ENCODE peak calls at places on chromosomes 3 and 15, in four cellular contexts. I is K562, W is WTC11, N is HepG2. Q is an unnamed sample.

GRCh38 chr3:112308151-112308911 is 14.3 kb upstream of the SLC9C1 start:
- DNase-seq in N (no peak), W (no peak), I (no peak), Q (no peak)

GRCh38 chr3:8755564-8756237 is 13.7 kb downstream of the OXTR start:
- DNase-seq in W (no peak), I (peak; percentile 50), N (peak; percentile 25), Q (peak; percentile 9)

GRCh38 chr3:148957586-148957985 is 33.8 kb upstream of the GYG1 start:
- DNase-seq in I (peak; percentile 12), W (peak; percentile 56), N (peak; percentile 37), Q (no peak)

GRCh38 chr15:34883042-34883441 is 86.5 kb downstream of the AQR start:
- DNase-seq in I (no peak), N (no peak), W (no peak), Q (no peak)

GRCh38 chr3:69579527-69580165 is 159.6 kb upstream of the MITF start:
- DNase-seq in N (no peak), I (no peak), W (no peak), Q (no peak)

GRCh38 chr3:111668912-111669488 is 73.9 kb upstream of the ZBED2 start:
- DNase-seq in I (peak; percentile 16), N (peak; percentile 50), W (no peak), Q (peak; percentile 51)

GRCh38 chr3:112086857-112087524 is 802 bp downstream of the C3orf52 start:
- DNase-seq in W (no peak), I (peak; percentile 8), N (no peak), Q (no peak)

GRCh38 chr3:183158552-183159006 is 4.0 kb downstream of the LAMP3 start:
- DNase-seq in W (no peak), I (peak; percentile 23), N (no peak), Q (no peak)

GRCh38 chr3:67647390-67647878 is 7.0 kb downstream of the SUCLG2 start:
- DNase-seq in I (no peak), N (peak; percentile 98), W (no peak), Q (no peak)

GRCh38 chr3:157786216-157786615 is 283.0 kb upstream of the VEPH1 start:
- DNase-seq in N (no peak), W (no peak), I (no peak), Q (no peak)

GRCh38 chr3:172989373-172989772 is 151.7 kb downstream of the SPATA16 start:
- DNase-seq in I (no peak), W (no peak), N (no peak), Q (no peak)

GRCh38 chr15:88042047-88042446 is 214.5 kb downstream of the NTRK3 start:
- DNase-seq in I (no peak), N (no peak), W (no peak), Q (no peak)
- TF ChIP-seq ELF4 in I (no peak), N (no peak), W (no peak), Q (no peak)

GRCh38 chr3:134801204-134801958 is 6.3 kb downstream of the EPHB1 start:
- DNase-seq in W (no peak), N (no peak), I (no peak), Q (no peak)

GRCh38 chr3:134797080-134797801 is 2.2 kb downstream of the EPHB1 start:
- DNase-seq in W (peak; percentile 30), I (no peak), N (no peak), Q (no peak)

GRCh38 chr3:134798681-134799311 is 3.7 kb downstream of the EPHB1 start:
- DNase-seq in I (no peak), N (no peak), W (no peak), Q (no peak)

GRCh38 chr3:134797816-134798451 is 2.9 kb downstream of the EPHB1 start:
- DNase-seq in N (no peak), I (no peak), W (no peak), Q (no peak)

DNA sequence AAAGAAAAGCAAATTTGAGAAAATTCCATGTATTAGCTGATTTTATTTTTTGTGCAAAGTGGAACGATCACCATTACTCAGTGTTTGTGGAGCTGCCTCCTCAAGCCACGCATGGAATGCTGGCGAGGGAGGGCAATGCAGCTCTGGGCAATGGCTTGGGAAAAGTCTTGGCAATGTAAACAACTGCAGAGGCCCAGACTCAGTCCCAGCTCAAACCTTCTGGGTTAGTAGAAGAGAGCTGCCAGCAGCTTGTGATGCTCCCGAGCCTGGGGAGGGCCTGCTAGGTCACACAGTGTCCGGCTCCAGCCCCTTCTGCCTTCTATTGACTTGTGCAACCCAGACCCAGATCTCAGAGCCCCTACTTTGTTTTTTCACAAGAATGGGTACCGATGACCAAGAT is 4.3 kb downstream of the EPHB1 start:
- DNase-seq in I (no peak), N (no peak), W (no peak), Q (no peak)
- TF ChIP-seq ELF4 in I (no peak), N (no peak), W (no peak), Q (no peak)

DNA sequence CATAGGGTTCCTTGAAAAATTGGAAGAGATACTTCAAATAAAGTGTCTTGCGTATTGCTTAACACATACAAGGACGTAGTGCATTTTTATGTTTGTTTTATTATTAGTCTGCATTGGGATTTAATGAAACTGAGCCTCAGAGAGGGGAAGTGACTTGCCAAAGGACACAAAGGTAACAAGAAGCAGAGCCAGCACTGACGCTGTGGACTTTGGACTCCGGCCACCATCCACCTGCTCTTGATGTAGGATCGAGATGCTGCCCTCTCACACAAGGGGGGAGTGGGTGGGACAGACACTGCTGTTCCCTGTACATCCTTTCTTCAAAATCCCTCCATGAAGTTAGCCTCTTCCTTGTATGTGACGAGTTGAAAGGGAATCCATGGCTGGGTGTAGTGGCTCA is 435.4 kb upstream of the RGMA start:
- DNase-seq in N (no peak), W (no peak), I (no peak), Q (no peak)
- TF ChIP-seq ELF4 in N (no peak), W (no peak), I (no peak), Q (no peak)

GRCh38 chr3:34111361-34111760 is 312.9 kb downstream of the PDCD6IP start:
- DNase-seq in N (no peak), I (no peak), W (no peak), Q (no peak)

GRCh38 chr3:34107669-34108068 is 309.2 kb downstream of the PDCD6IP start:
- DNase-seq in N (no peak), I (no peak), W (no peak), Q (no peak)

GRCh38 chr3:34106879-34107278 is 308.4 kb downstream of the PDCD6IP start:
- DNase-seq in I (peak; percentile 51), N (no peak), W (peak; percentile 61), Q (peak; percentile 48)

GRCh38 chr3:34108976-34109375 is 310.5 kb downstream of the PDCD6IP start:
- DNase-seq in N (no peak), W (no peak), I (no peak), Q (no peak)

GRCh38 chr3:34109846-34110245 is 311.4 kb downstream of the PDCD6IP start:
- DNase-seq in W (no peak), N (no peak), I (no peak), Q (no peak)
- TF ChIP-seq ELF4 in W (no peak), N (no peak), I (no peak), Q (no peak)

DNA sequence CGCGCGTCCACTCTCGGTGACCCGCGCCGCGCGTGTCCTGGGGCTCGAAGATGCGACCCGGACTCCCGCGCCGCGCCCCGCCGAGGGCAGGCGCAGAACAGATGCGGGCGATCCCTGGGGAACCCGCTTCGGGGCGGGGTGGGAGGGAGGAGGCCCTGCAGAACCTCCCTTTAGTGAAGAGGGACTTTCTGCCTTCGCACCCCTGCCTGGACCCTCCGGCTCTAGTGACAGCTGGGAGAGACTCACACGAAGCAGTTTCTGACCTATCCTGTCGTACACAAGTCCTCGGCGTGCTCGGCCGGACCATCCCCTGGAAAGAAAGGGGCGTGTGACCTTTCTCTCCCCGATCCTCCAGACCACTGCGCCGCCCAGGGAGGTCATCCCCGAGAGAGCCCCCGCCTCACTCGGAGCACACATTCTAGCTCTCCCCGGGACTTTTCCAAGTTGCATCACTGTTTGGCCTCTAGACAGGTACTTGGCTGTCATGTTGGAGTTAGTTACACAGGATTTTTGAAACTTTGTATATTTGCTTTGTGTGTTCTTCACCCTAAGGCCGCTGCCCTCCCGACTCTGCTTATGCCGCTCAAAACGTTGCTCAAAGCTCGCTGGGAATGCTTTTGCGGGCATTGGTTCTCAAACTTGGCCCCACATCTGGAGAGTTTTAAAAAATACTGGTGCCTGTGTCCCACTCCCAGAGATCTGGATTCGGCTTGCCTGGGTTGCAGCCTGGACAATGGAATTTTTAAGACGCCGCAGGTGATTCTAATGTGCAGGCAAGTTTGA is 581 bp downstream of the CGNL1 start:
- DNase-seq in W (peak; percentile 58), I (peak; percentile 18), N (peak; percentile 66), Q (peak; percentile 13)
- TF ChIP-seq ELF4 in W (no peak), I (no peak), N (no peak), Q (no peak)

GRCh38 chr15:89377842-89378698 is 43.4 kb upstream of the POLG start:
- DNase-seq in I (no peak), W (no peak), N (no peak), Q (no peak)
- TF ChIP-seq ELF4 in I (no peak), W (no peak), N (no peak), Q (no peak)

GRCh38 chr3:66073464-66074141 is 34.9 kb upstream of the MAGI1 start:
- DNase-seq in W (no peak), N (peak; percentile 88), I (no peak), Q (no peak)
- TF ChIP-seq ELF4 in W (no peak), N (no peak), I (no peak), Q (no peak)

GRCh38 chr15:98894312-98894711 is 113.3 kb downstream of the PGPEP1L start:
- DNase-seq in I (no peak), W (no peak), N (no peak), Q (no peak)

GRCh38 chr15:98899266-98900021 is 108.1 kb downstream of the PGPEP1L start:
- DNase-seq in I (no peak), W (no peak), N (no peak), Q (no peak)

GRCh38 chr15:98896002-98896721 is 111.4 kb downstream of the PGPEP1L start:
- DNase-seq in W (no peak), I (no peak), N (no peak), Q (no peak)

GRCh38 chr15:98898122-98898521 is 109.5 kb downstream of the PGPEP1L start:
- DNase-seq in I (no peak), N (no peak), W (no peak), Q (no peak)

DNA sequence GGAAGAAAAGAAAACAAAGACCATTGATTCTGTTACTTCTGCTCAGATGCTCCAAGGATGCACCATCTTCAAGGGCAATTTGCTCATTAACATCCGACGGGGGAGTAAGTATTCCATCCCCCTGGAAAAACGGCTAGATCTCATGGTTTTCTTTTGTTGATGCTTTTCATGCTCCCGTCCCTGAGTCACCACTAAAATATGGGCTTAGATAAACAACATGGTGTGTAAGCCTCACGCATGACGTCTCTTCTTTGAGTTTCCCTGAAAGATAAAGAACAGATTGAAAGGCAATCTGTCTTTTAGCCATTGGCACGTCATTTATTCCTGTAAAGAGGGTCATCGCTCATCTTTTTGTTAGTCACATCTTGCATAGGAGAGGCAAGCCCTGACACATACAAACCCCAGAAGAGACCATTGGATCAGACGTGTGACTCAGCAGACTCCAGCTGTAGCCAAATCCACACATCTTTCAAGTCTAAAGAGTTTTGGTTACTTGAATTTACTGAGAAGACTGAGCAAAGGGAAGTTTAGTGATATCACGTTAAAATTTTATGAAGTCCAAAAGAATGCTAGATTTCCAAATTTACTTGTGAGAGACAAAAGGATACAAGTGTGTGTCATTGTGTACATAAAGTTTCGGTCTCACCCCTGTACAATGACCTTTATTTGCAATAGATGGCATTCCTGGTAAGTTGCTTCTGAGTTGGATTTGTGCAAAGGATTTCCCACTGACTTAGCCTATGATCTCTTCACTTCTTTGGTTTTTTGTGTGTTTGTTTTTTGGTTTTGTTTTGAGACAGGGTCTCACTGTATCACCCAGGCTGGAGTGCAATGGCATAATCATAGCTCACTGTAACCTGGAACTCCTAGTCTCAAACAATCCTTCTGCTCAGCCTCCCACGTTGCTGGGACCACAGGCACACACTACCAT is 110.5 kb downstream of the PGPEP1L start:
- DNase-seq in W (no peak), I (no peak), N (peak; percentile 85), Q (peak; percentile 21)
- TF ChIP-seq ELF4 in W (no peak), I (no peak), N (no peak), Q (no peak)

Q was measured in HEK293T.